ENCODE peak calls at places on chromosomes 13 and 19, in six cellular contexts. One of them, this sample, is unnamed. For H3K36me3, the result is how much of the 10 kb centered on the place peaks cover.

GRCh38 chr13:88948501-88948900 is 1277.3 kb downstream of the SLITRK5 start:
- DNase-seq in cardiac muscle cell: no peak
- DNase-seq in heart right ventricle: no peak
- DNase-seq in heart left ventricle: no peak
- DNase-seq in transverse colon: no peak
- DNase-seq in lung: no peak
- DNase-seq in this sample: no peak

GRCh38 chr13:39484506-39485313 is 118.3 kb downstream of the LHFPL6 start:
- DNase-seq in heart left ventricle: no peak
- DNase-seq in lung: no peak
- DNase-seq in heart right ventricle: no peak
- DNase-seq in transverse colon: no peak
- DNase-seq in cardiac muscle cell: peak
- DNase-seq in this sample: no peak

GRCh38 chr13:37241786-37242185 is 136.3 kb upstream of the CSNK1A1L start:
- DNase-seq in heart left ventricle: no peak
- DNase-seq in cardiac muscle cell: peak
- DNase-seq in transverse colon: no peak
- DNase-seq in lung: no peak
- DNase-seq in heart right ventricle: no peak
- DNase-seq in this sample: no peak

GRCh38 chr13:113091211-113091771 is 14.3 kb upstream of the F7 start:
- DNase-seq in heart right ventricle: no peak
- DNase-seq in lung: no peak
- DNase-seq in transverse colon: no peak
- DNase-seq in cardiac muscle cell: no peak
- DNase-seq in heart left ventricle: no peak
- DNase-seq in this sample: no peak

GRCh38 chr19:2175742-2176141 is 12.0 kb downstream of the DOT1L start:
- DNase-seq in heart left ventricle: no peak
- DNase-seq in transverse colon: no peak
- DNase-seq in cardiac muscle cell: no peak
- DNase-seq in heart right ventricle: no peak
- DNase-seq in lung: no peak
- DNase-seq in this sample: no peak

GRCh38 chr19:17997969-17998826 is 9.8 kb upstream of the ARRDC2 start:
- DNase-seq in heart right ventricle: no peak
- DNase-seq in transverse colon: peak
- DNase-seq in lung: no peak
- DNase-seq in heart left ventricle: no peak
- DNase-seq in cardiac muscle cell: no peak
- DNase-seq in this sample: peak

GRCh38 chr19:46009530-46010510 is 13.0 kb downstream of the PGLYRP1 start:
- DNase-seq in transverse colon: peak
- DNase-seq in lung: peak
- DNase-seq in heart right ventricle: peak
- DNase-seq in heart left ventricle: peak
- DNase-seq in cardiac muscle cell: peak
- DNase-seq in this sample: peak

GRCh38 chr19:1409204-1410005 is 2.0 kb downstream of the DAZAP1 start:
- DNase-seq in transverse colon: no peak
- DNase-seq in heart left ventricle: no peak
- DNase-seq in lung: no peak
- DNase-seq in cardiac muscle cell: no peak
- DNase-seq in heart right ventricle: no peak
- DNase-seq in this sample: no peak

GRCh38 chr19:16076154-16076957 is at the start of gene TPM4:
- DNase-seq in transverse colon: peak
- DNase-seq in lung: peak
- DNase-seq in heart left ventricle: peak
- DNase-seq in cardiac muscle cell: peak
- DNase-seq in heart right ventricle: peak
- DNase-seq in this sample: peak

GRCh38 chr13:29546662-29547061 is 48.8 kb downstream of the SLC7A1 start:
- DNase-seq in transverse colon: no peak
- DNase-seq in cardiac muscle cell: no peak
- DNase-seq in heart left ventricle: no peak
- DNase-seq in lung: no peak
- DNase-seq in heart right ventricle: no peak
- DNase-seq in this sample: no peak
- H3K4me3 ChIP-seq in transverse colon: no peak
- H3K4me3 ChIP-seq in cardiac muscle cell: no peak
- H3K4me3 ChIP-seq in heart left ventricle: no peak
- H3K4me3 ChIP-seq in lung: no peak
- H3K4me3 ChIP-seq in heart right ventricle: no peak
- H3K4me3 ChIP-seq in this sample: no peak

DNA sequence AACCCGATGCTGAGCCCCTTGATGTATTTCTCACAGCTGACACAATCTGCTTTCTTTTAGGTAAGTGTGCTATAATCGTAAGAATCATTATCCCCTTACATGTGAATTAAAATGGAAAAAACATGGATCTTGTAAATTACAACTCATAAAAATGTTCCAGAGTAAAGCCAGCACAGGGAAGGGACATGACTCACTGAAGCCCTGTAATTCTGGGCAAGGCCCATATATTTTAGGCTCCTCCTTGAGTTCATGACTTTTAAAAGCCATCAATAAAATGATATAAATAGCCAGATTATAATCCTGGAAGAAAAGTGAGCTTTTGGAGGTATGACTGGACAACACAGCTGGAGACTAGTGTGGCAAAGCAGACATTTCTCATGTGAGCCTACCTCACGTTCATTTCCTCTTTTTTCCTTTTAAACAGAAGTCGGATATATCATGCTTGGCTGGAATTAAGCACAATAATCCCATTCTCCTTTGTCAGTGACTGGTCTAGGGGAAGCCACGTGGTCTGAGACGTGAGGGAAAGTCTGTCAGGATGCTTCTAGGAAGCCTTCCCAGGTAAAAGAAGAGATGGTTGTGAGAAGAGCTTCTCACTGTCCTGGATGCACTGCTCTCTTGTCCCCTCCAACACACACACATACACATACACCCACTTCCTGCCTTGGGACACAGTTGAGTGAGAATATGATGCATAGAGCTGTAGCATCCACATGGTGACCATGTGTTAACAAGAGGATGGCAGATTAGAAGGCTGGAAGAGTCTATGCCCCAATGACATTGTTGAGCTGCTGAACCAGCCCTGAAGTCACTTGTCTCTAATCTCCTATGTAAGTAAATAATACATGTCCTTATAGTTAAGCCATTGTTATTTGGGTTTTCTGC is 165.4 kb downstream of the RGCC start:
- DNase-seq in transverse colon: no peak
- DNase-seq in heart left ventricle: no peak
- DNase-seq in cardiac muscle cell: peak
- DNase-seq in heart right ventricle: no peak
- DNase-seq in lung: no peak
- DNase-seq in this sample: no peak
- H3K36me3 ChIP-seq in transverse colon: under half
- H3K36me3 ChIP-seq in heart left ventricle: under half
- H3K36me3 ChIP-seq in cardiac muscle cell: under half
- H3K36me3 ChIP-seq in heart right ventricle: under half
- H3K36me3 ChIP-seq in lung: under half
- H3K36me3 ChIP-seq in this sample: under half

DNA sequence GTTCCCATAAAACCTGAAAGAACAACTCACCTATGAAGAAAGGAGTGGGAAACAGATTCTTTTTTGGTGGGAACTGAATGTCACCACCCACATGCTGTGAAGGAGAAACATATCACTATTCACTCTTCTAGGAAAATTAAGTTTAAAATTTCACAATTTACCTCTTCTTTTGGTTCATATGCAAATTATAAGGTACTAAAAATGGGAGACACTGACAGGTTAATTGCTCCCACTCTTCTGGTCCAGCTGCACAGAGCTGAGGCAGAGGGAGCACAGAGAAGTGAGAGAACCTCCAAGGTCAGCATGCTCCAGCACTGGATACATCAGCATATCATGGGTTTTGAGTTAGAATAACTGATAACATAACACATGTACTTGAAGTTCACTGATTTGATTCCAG is 186.9 kb downstream of the FGF14 start:
- DNase-seq in transverse colon: no peak
- DNase-seq in heart right ventricle: no peak
- DNase-seq in heart left ventricle: no peak
- DNase-seq in cardiac muscle cell: no peak
- DNase-seq in lung: no peak
- DNase-seq in this sample: no peak
- TF ChIP-seq CTCF in transverse colon: no peak
- TF ChIP-seq CTCF in heart right ventricle: no peak
- TF ChIP-seq CTCF in heart left ventricle: no peak
- TF ChIP-seq CTCF in cardiac muscle cell: no peak
- TF ChIP-seq CTCF in lung: no peak
- TF ChIP-seq CTCF in this sample: no peak

GRCh38 chr13:27920677-27921420 is 1.0 kb downstream of the PDX1 start:
- DNase-seq in lung: no peak
- DNase-seq in cardiac muscle cell: peak
- DNase-seq in heart right ventricle: no peak
- DNase-seq in transverse colon: no peak
- DNase-seq in heart left ventricle: no peak
- DNase-seq in this sample: no peak

GRCh38 chr13:27918041-27918917 is 1.5 kb upstream of the PDX1 start:
- DNase-seq in cardiac muscle cell: no peak
- DNase-seq in heart left ventricle: no peak
- DNase-seq in heart right ventricle: no peak
- DNase-seq in transverse colon: no peak
- DNase-seq in lung: no peak
- DNase-seq in this sample: no peak

GRCh38 chr13:27918918-27919255 is 913 bp upstream of the PDX1 start:
- DNase-seq in transverse colon: no peak
- DNase-seq in heart right ventricle: no peak
- DNase-seq in heart left ventricle: no peak
- DNase-seq in cardiac muscle cell: no peak
- DNase-seq in lung: no peak
- DNase-seq in this sample: no peak

GRCh38 chr13:27919934-27920676 is at the start of gene PDX1:
- DNase-seq in heart right ventricle: no peak
- DNase-seq in cardiac muscle cell: no peak
- DNase-seq in transverse colon: peak
- DNase-seq in lung: peak
- DNase-seq in heart left ventricle: no peak
- DNase-seq in this sample: no peak

DNA sequence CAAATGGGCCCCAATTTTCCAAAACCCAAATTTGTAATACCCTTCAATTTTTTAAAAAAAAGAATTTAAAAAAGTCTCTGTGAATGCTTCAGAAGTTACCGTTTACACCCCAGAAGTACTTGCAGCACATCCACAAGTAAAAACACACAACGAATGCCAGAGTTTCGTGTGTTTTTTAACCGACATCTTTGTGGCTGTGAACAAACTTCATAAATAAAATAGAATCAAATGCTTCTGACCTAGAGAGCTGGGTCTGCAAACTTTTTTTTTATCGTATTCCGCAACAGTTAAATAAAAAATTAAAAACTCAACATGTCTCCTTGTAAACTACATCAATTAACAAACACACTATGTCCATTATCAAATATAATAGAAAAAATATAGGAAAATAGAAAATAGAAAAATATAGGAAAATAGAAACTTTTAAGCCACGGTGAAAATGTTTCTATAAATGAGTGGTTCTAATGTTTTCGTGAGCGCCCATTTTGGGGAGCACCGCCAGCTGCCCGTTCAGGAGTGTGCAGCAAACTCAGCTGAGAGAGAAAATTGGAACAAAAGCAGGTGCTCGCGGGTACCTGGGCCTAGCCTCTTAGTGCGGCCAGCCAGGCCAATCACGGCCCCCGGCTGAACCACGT is 384 bp upstream of the PDX1 start:
- DNase-seq in lung: no peak
- DNase-seq in cardiac muscle cell: no peak
- DNase-seq in transverse colon: no peak
- DNase-seq in heart right ventricle: no peak
- DNase-seq in heart left ventricle: no peak
- DNase-seq in this sample: no peak
- H3K4me3 ChIP-seq in lung: no peak
- H3K4me3 ChIP-seq in cardiac muscle cell: peak
- H3K4me3 ChIP-seq in transverse colon: peak
- H3K4me3 ChIP-seq in heart right ventricle: peak
- H3K4me3 ChIP-seq in heart left ventricle: peak
- H3K4me3 ChIP-seq in this sample: peak

GRCh38 chr19:7981199-7981598 is 24.2 kb downstream of the ELAVL1 start:
- DNase-seq in heart right ventricle: no peak
- DNase-seq in cardiac muscle cell: no peak
- DNase-seq in transverse colon: no peak
- DNase-seq in heart left ventricle: no peak
- DNase-seq in lung: no peak
- DNase-seq in this sample: no peak
- H3K36me3 ChIP-seq in heart right ventricle: half or more
- H3K36me3 ChIP-seq in cardiac muscle cell: under half
- H3K36me3 ChIP-seq in transverse colon: under half
- H3K36me3 ChIP-seq in heart left ventricle: under half
- H3K36me3 ChIP-seq in lung: under half
- H3K36me3 ChIP-seq in this sample: half or more

GRCh38 chr19:10554760-10555612 is 10.8 kb downstream of the KRI1 start:
- DNase-seq in heart left ventricle: no peak
- DNase-seq in heart right ventricle: no peak
- DNase-seq in transverse colon: no peak
- DNase-seq in lung: no peak
- DNase-seq in cardiac muscle cell: no peak
- DNase-seq in this sample: no peak
- TF ChIP-seq CTCF in heart left ventricle: no peak
- TF ChIP-seq CTCF in heart right ventricle: no peak
- TF ChIP-seq CTCF in transverse colon: no peak
- TF ChIP-seq CTCF in lung: no peak
- TF ChIP-seq CTCF in cardiac muscle cell: no peak
- TF ChIP-seq CTCF in this sample: no peak

GRCh38 chr19:55940306-55940705 is 7.3 kb upstream of the NLRP8 start:
- DNase-seq in lung: no peak
- DNase-seq in transverse colon: no peak
- DNase-seq in heart left ventricle: no peak
- DNase-seq in cardiac muscle cell: no peak
- DNase-seq in heart right ventricle: no peak
- DNase-seq in this sample: no peak
- H3K4me3 ChIP-seq in lung: no peak
- H3K4me3 ChIP-seq in transverse colon: no peak
- H3K4me3 ChIP-seq in heart left ventricle: no peak
- H3K4me3 ChIP-seq in cardiac muscle cell: no peak
- H3K4me3 ChIP-seq in heart right ventricle: no peak
- H3K4me3 ChIP-seq in this sample: no peak